ENCODE peak calls at places on chromosomes 13 and 19, in ten cellular contexts. E is CD4-positive, CD25-positive, alpha-beta regulatory T cell; N is fibroblast of mammary gland; W is A172; T is Calu3; Q is non-pigmented ciliary epithelial cell; Y is AG10803; D is NT2/D1; U is HFFc6; C is T-helper 22 cell. J is an unnamed sample.

GRCh38 chr19:15727724-15728123 is at the start of gene OR10H2:
- DNase-seq in E (no peak), Y (no peak), C (no peak), D (no peak), U (no peak), T (no peak), Q (no peak), N (no peak), W (no peak), J (no peak)

GRCh38 chr13:113954046-113954841 is 19.6 kb downstream of the C13orf46 start:
- DNase-seq in C (no peak), N (no peak), Y (no peak), W (no peak), D (no peak), U (no peak), T (no peak), Q (no peak), E (no peak), J (no peak)

GRCh38 chr19:2765376-2765775 is 17.7 kb downstream of the SGTA start:
- DNase-seq in E (no peak), Q (no peak), N (no peak), Y (no peak), W (no peak), U (no peak), C (no peak), T (no peak), D (no peak), J (no peak)

GRCh38 chr13:114043421-114044053 is 69.7 kb upstream of the C13orf46 start:
- DNase-seq in Q (no peak), C (no peak), D (no peak), W (peak), Y (peak), T (no peak), U (no peak), E (no peak), N (peak), J (peak)

GRCh38 chr19:33156354-33156753 is 24.4 kb downstream of the WDR88 start:
- DNase-seq in T (no peak), Q (no peak), U (peak), C (no peak), D (no peak), N (peak), W (peak), E (no peak), Y (peak), J (peak)

GRCh38 chr13:75787249-75787940 is 151.3 kb downstream of the LMO7 start:
- DNase-seq in N (peak), Q (peak), T (no peak), C (no peak), W (peak), U (peak), D (no peak), E (no peak), Y (peak), J (peak)

GRCh38 chr19:6765738-6766356 is 1.4 kb downstream of the SH2D3A start:
- DNase-seq in W (peak), E (no peak), T (peak), Q (no peak), C (no peak), N (no peak), U (no peak), Y (no peak), D (peak), J (no peak)

GRCh38 chr13:112747256-112747655 is 57.4 kb downstream of the ATP11A start:
- DNase-seq in Y (no peak), Q (no peak), D (no peak), W (no peak), N (no peak), C (no peak), E (no peak), T (no peak), U (no peak), J (no peak)

GRCh38 chr13:105464249-105464648 is 1071.2 kb downstream of the EFNB2 start:
- DNase-seq in U (no peak), Q (peak), W (no peak), E (no peak), T (no peak), C (no peak), D (no peak), N (no peak), Y (no peak), J (peak)

J was measured in brain microvascular endothelial cell.